ENCODE peak calls at places on chromosomes 12 and 14, in five cellular contexts. One of them, this sample, is unnamed.

GRCh38 chr14:69587389-69587788 is 12.7 kb upstream of the CCDC177 start:
- DNase-seq in HT1080: no peak
- DNase-seq in NCI-H1930: no peak
- DNase-seq in GM23338: no peak
- DNase-seq in GM23248: no peak
- DNase-seq in this sample: no peak

GRCh38 chr12:989751-990278 is 1.2 kb upstream of the ERC1 start:
- DNase-seq in GM23248: peak
- DNase-seq in NCI-H1930: peak
- DNase-seq in HT1080: peak
- DNase-seq in GM23338: no peak
- DNase-seq in this sample: peak

GRCh38 chr12:104517880-104518279 is 61.1 kb downstream of the CHST11 start:
- DNase-seq in HT1080: no peak
- DNase-seq in NCI-H1930: no peak
- DNase-seq in GM23338: no peak
- DNase-seq in GM23248: no peak
- DNase-seq in this sample: no peak

GRCh38 chr14:24032727-24033418 is 18.9 kb upstream of the CARMIL3 start:
- DNase-seq in GM23248: peak
- DNase-seq in NCI-H1930: no peak
- DNase-seq in HT1080: peak
- DNase-seq in GM23338: no peak
- DNase-seq in this sample: no peak

GRCh38 chr12:125198647-125199046 is 133.4 kb downstream of the AACS start:
- DNase-seq in HT1080: no peak
- DNase-seq in GM23248: no peak
- DNase-seq in NCI-H1930: no peak
- DNase-seq in GM23338: peak
- DNase-seq in this sample: no peak

GRCh38 chr12:62720661-62721330 is 214.2 kb downstream of the PPM1H start:
- DNase-seq in HT1080: no peak
- DNase-seq in GM23338: no peak
- DNase-seq in NCI-H1930: no peak
- DNase-seq in GM23248: peak
- DNase-seq in this sample: no peak

GRCh38 chr14:54105406-54105805 is 148.8 kb upstream of the BMP4 start:
- DNase-seq in GM23248: no peak
- DNase-seq in HT1080: no peak
- DNase-seq in NCI-H1930: no peak
- DNase-seq in GM23338: no peak
- DNase-seq in this sample: no peak

GRCh38 chr14:73472182-73473114 is 14.1 kb upstream of the NUMB start:
- DNase-seq in GM23248: peak
- DNase-seq in HT1080: peak
- DNase-seq in GM23338: peak
- DNase-seq in NCI-H1930: peak
- DNase-seq in this sample: no peak

GRCh38 chr12:16950041-16950677 is 344.2 kb upstream of the LMO3 start:
- DNase-seq in GM23338: peak
- DNase-seq in GM23248: no peak
- DNase-seq in NCI-H1930: no peak
- DNase-seq in HT1080: peak
- DNase-seq in this sample: no peak

GRCh38 chr12:104109446-104110271 is 28.4 kb downstream of the NFYB start:
- DNase-seq in GM23338: no peak
- DNase-seq in HT1080: no peak
- DNase-seq in GM23248: no peak
- DNase-seq in NCI-H1930: no peak
- DNase-seq in this sample: no peak

GRCh38 chr14:23442721-23443356 is 7.4 kb upstream of the MYH7 start:
- DNase-seq in HT1080: no peak
- DNase-seq in GM23248: no peak
- DNase-seq in NCI-H1930: no peak
- DNase-seq in GM23338: peak
- DNase-seq in this sample: no peak

GRCh38 chr12:44889162-44889561 is 13.0 kb upstream of the NELL2 start:
- DNase-seq in NCI-H1930: no peak
- DNase-seq in GM23248: no peak
- DNase-seq in GM23338: no peak
- DNase-seq in HT1080: no peak
- DNase-seq in this sample: no peak

GRCh38 chr14:90368946-90369721 is 27.7 kb upstream of the CALM1 start:
- DNase-seq in NCI-H1930: no peak
- DNase-seq in GM23338: no peak
- DNase-seq in GM23248: peak
- DNase-seq in HT1080: peak
- DNase-seq in this sample: no peak

GRCh38 chr14:58755026-58755929 is 117.5 kb downstream of the DACT1 start:
- DNase-seq in HT1080: no peak
- DNase-seq in GM23338: peak
- DNase-seq in NCI-H1930: no peak
- DNase-seq in GM23248: peak
- DNase-seq in this sample: no peak

GRCh38 chr12:53612978-53613377 is 13.2 kb downstream of the ATF7 start:
- DNase-seq in GM23338: no peak
- DNase-seq in GM23248: no peak
- DNase-seq in HT1080: no peak
- DNase-seq in NCI-H1930: no peak
- DNase-seq in this sample: no peak

GRCh38 chr12:31591308-31591901 is 469 bp upstream of the DENND5B start:
- DNase-seq in GM23248: peak
- DNase-seq in NCI-H1930: no peak
- DNase-seq in GM23338: peak
- DNase-seq in HT1080: peak
- DNase-seq in this sample: peak

GRCh38 chr14:54564071-54564798 is 2.7 kb upstream of the SAMD4A start:
- DNase-seq in GM23248: peak
- DNase-seq in HT1080: peak
- DNase-seq in NCI-H1930: no peak
- DNase-seq in GM23338: peak
- DNase-seq in this sample: no peak

GRCh38 chr12:32467959-32468863 is 68.9 kb downstream of the FGD4 start:
- DNase-seq in HT1080: no peak
- DNase-seq in NCI-H1930: no peak
- DNase-seq in GM23338: no peak
- DNase-seq in GM23248: no peak
- DNase-seq in this sample: no peak

GRCh38 chr14:37697489-37698121 is 102.2 kb downstream of the TTC6 start:
- DNase-seq in NCI-H1930: no peak
- DNase-seq in HT1080: peak
- DNase-seq in GM23248: peak
- DNase-seq in GM23338: no peak
- DNase-seq in this sample: no peak

GRCh38 chr14:80930836-80931389 is 10.6 kb downstream of the CEP128 start:
- DNase-seq in GM23248: peak
- DNase-seq in HT1080: peak
- DNase-seq in NCI-H1930: no peak
- DNase-seq in GM23338: no peak
- DNase-seq in this sample: no peak

GRCh38 chr12:75889214-75889613 is 142.4 kb downstream of the PHLDA1 start:
- DNase-seq in GM23338: peak
- DNase-seq in NCI-H1930: no peak
- DNase-seq in HT1080: no peak
- DNase-seq in GM23248: no peak
- DNase-seq in this sample: no peak

GRCh38 chr14:37778135-37778943 is 182.9 kb downstream of the TTC6 start:
- DNase-seq in GM23338: no peak
- DNase-seq in GM23248: no peak
- DNase-seq in NCI-H1930: no peak
- DNase-seq in HT1080: no peak
- DNase-seq in this sample: no peak

GRCh38 chr14:104687601-104688504 is 1.6 kb upstream of the INF2 start:
- DNase-seq in HT1080: peak
- DNase-seq in GM23248: peak
- DNase-seq in NCI-H1930: no peak
- DNase-seq in GM23338: peak
- DNase-seq in this sample: peak

GRCh38 chr14:74596747-74597456 is 15.1 kb downstream of the LTBP2 start:
- DNase-seq in NCI-H1930: no peak
- DNase-seq in GM23248: peak
- DNase-seq in HT1080: no peak
- DNase-seq in GM23338: no peak
- DNase-seq in this sample: no peak

GRCh38 chr12:6539276-6540134 is 5.2 kb downstream of the GAPDH start:
- DNase-seq in GM23248: peak
- DNase-seq in NCI-H1930: no peak
- DNase-seq in GM23338: peak
- DNase-seq in HT1080: peak
- DNase-seq in this sample: no peak

GRCh38 chr12:75766263-75767160 is 255.1 kb upstream of the KRR1 start:
- DNase-seq in GM23248: peak
- DNase-seq in NCI-H1930: no peak
- DNase-seq in HT1080: peak
- DNase-seq in GM23338: peak
- DNase-seq in this sample: no peak

GRCh38 chr12:14664434-14665023 is 31.9 kb downstream of the GUCY2C start:
- DNase-seq in HT1080: peak
- DNase-seq in GM23248: peak
- DNase-seq in NCI-H1930: peak
- DNase-seq in GM23338: peak
- DNase-seq in this sample: no peak

GRCh38 chr12:111034911-111035577 is 114.7 kb upstream of the MYL2 start:
- DNase-seq in HT1080: no peak
- DNase-seq in GM23338: peak
- DNase-seq in NCI-H1930: no peak
- DNase-seq in GM23248: peak
- DNase-seq in this sample: no peak

GRCh38 chr12:1974812-1975211 is 29.4 kb downstream of the DCP1B start:
- DNase-seq in GM23338: no peak
- DNase-seq in NCI-H1930: no peak
- DNase-seq in GM23248: no peak
- DNase-seq in HT1080: no peak
- DNase-seq in this sample: no peak

GRCh38 chr14:75280448-75280830 is 1.8 kb downstream of the FOS start:
- DNase-seq in GM23338: no peak
- DNase-seq in NCI-H1930: no peak
- DNase-seq in HT1080: no peak
- DNase-seq in GM23248: peak
- DNase-seq in this sample: no peak

GRCh38 chr14:52790011-52790755 is 1.2 kb downstream of the GNPNAT1 start:
- DNase-seq in GM23338: peak
- DNase-seq in GM23248: peak
- DNase-seq in NCI-H1930: no peak
- DNase-seq in HT1080: no peak
- DNase-seq in this sample: no peak

GRCh38 chr12:80269953-80270552 is 170.7 kb downstream of the OTOGL start:
- DNase-seq in HT1080: peak
- DNase-seq in NCI-H1930: peak
- DNase-seq in GM23338: peak
- DNase-seq in GM23248: peak
- DNase-seq in this sample: no peak

GRCh38 chr12:132703611-132704010 is 7.0 kb upstream of the PGAM5 start:
- DNase-seq in HT1080: no peak
- DNase-seq in GM23248: no peak
- DNase-seq in GM23338: no peak
- DNase-seq in NCI-H1930: no peak
- DNase-seq in this sample: no peak

GRCh38 chr14:100530270-100531072 is 56.7 kb downstream of the BEGAIN start:
- DNase-seq in NCI-H1930: no peak
- DNase-seq in HT1080: no peak
- DNase-seq in GM23338: no peak
- DNase-seq in GM23248: no peak
- DNase-seq in this sample: no peak

GRCh38 chr14:92867246-92867925 is 55.6 kb upstream of the CHGA start:
- DNase-seq in NCI-H1930: no peak
- DNase-seq in GM23338: no peak
- DNase-seq in GM23248: no peak
- DNase-seq in HT1080: no peak
- DNase-seq in this sample: no peak

GRCh38 chr12:28173440-28173839 is 16.8 kb upstream of the CCDC91 start:
- DNase-seq in GM23338: no peak
- DNase-seq in HT1080: no peak
- DNase-seq in NCI-H1930: no peak
- DNase-seq in GM23248: no peak
- DNase-seq in this sample: no peak

This sample was measured in heart left ventricle.